ENCODE peak calls at places on chromosomes 11 and 22, in six cellular contexts. C is CD8-positive, alpha-beta T cell; J is fibroblast of lung; G is heart left ventricle; A is AG10803; P is fibroblast of pulmonary artery. R is an unnamed sample.

GRCh38 chr11:19679952-19680823 is 32.4 kb upstream of the NAV2 start:
- DNase-seq in J (peak; percentile 98), P (peak; percentile 97), C (no peak), A (peak; percentile 96), G (peak; percentile 85), R (peak; percentile 98)

GRCh38 chr11:99803501-99803900 is 782.8 kb downstream of the CNTN5 start:
- DNase-seq in G (no peak), C (no peak), A (no peak), P (no peak), J (no peak), R (no peak)

GRCh38 chr11:64384981-64385952 is 26.3 kb downstream of the RPS6KA4 start:
- DNase-seq in G (no peak), A (no peak), P (no peak), C (no peak), J (no peak), R (no peak)

GRCh38 chr22:39449708-39450107 is 7.1 kb upstream of the MGAT3 start:
- DNase-seq in G (no peak), J (no peak), C (no peak), A (no peak), P (no peak), R (no peak)

GRCh38 chr11:30967579-30967978 is 381.4 kb upstream of the MPPED2 start:
- DNase-seq in G (no peak), P (no peak), A (no peak), C (no peak), J (no peak), R (no peak)

GRCh38 chr22:39946571-39947407 is 13.4 kb upstream of the TMA7B start:
- DNase-seq in P (no peak), G (no peak), J (no peak), A (no peak), C (no peak), R (no peak)

GRCh38 chr11:106961518-106961917 is 56.8 kb downstream of the GUCY1A2 start:
- DNase-seq in C (no peak), G (no peak), J (peak; percentile 94), A (peak; percentile 96), P (peak; percentile 95), R (peak; percentile 94)

GRCh38 chr11:75420224-75421034 is 12.6 kb downstream of the KLHL35 start:
- DNase-seq in A (no peak), G (no peak), P (no peak), C (no peak), J (no peak), R (no peak)

GRCh38 chr22:37021710-37022482 is 2.4 kb downstream of the MPST start:
- DNase-seq in J (peak; percentile 25), G (peak; percentile 57), P (peak; percentile 50), A (peak; percentile 42), C (peak; percentile 52), R (peak; percentile 18)

GRCh38 chr22:22823126-22823804 is 64.4 kb upstream of the IGLL5 start:
- DNase-seq in J (no peak), G (no peak), A (no peak), P (no peak), C (no peak), R (no peak)

GRCh38 chr11:11510939-11511338 is 110.9 kb downstream of the GALNT18 start:
- DNase-seq in J (peak; percentile 63), C (no peak), P (no peak), G (peak; percentile 55), A (no peak), R (peak; percentile 41)

GRCh38 chr11:68463714-68464113 is 3.2 kb downstream of the PPP6R3 start:
- DNase-seq in C (no peak), P (no peak), A (no peak), G (no peak), J (no peak), R (no peak)

GRCh38 chr11:3613998-3614741 is 27.6 kb downstream of the ART5 start:
- DNase-seq in P (no peak), A (no peak), J (no peak), C (no peak), G (no peak), R (no peak)

GRCh38 chr11:3840870-3841425 is at the start of gene RHOG:
- DNase-seq in P (peak; percentile 86), G (peak; percentile 90), A (peak; percentile 83), C (peak; percentile 68), J (peak; percentile 76), R (peak; percentile 83)

GRCh38 chr11:111512296-111513239 is at the start of gene BTG4:
- DNase-seq in P (no peak), G (peak; percentile 24), A (peak; percentile 26), C (peak; percentile 14), J (peak; percentile 36), R (no peak)

GRCh38 chr22:20092477-20092854 is 12.4 kb downstream of the DGCR8 start:
- DNase-seq in G (peak; percentile 17), P (no peak), C (no peak), A (no peak), J (no peak), R (no peak)

GRCh38 chr11:17263803-17264202 is 12.7 kb upstream of the NUCB2 start:
- DNase-seq in A (peak; percentile 17), G (no peak), J (peak; percentile 69), C (no peak), P (peak; percentile 35), R (peak; percentile 34)

DNA sequence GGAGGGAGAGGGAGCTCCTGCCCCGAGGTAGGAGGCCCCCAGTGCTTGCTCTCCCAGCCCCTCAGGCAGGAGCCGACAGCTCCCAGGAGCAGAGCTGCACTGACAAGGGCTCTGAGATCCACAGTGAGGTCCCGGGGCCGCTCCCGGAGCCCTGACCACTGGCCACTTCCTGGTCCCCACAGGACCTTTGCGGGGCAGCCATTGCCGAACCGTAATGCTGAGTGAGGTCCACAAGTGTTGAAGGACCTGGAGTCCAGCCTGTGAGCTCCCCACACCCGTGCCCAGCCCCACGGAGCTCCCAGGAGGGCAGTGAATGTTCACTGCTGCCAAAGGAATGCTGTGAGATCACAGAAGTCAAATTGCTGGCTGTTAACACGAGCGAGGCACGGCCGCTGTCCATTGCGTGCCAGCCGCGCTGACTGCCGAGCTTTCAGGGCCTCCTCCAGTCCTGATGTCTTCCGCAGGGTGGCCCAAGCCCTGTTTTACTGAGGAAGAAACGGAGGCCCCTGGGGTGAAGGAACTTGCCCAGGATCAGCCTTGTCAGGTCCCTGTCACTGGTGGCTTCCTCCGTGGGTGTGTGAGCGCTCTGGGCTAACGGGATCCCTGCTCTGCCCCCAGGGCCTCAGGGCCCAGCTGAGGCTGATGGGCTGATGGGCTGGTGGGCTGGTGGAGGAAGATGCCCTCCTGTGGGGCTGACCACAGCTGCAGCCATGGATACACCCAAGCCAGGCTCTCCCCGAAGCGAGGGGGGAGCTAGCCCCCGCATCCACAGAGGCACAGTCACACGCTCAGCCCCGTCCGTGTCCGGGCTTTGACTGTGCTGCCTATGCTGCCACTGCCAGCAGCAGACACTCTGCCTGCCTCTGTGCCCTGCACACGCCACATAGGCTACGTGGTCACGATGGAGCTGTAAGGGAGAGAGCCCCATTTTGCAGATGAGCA is 70.8 kb downstream of the WNT7B start:
- DNase-seq in J (peak; percentile 72), C (no peak), G (peak; percentile 65), P (peak; percentile 64), A (peak; percentile 81), R (peak; percentile 43)
- H3K4me3 ChIP-seq in J (no peak overlapping the region), C (no peak overlapping the region), G (no peak overlapping the region), P (no peak overlapping the region), A (no peak overlapping the region), R (no peak overlapping the region)

DNA sequence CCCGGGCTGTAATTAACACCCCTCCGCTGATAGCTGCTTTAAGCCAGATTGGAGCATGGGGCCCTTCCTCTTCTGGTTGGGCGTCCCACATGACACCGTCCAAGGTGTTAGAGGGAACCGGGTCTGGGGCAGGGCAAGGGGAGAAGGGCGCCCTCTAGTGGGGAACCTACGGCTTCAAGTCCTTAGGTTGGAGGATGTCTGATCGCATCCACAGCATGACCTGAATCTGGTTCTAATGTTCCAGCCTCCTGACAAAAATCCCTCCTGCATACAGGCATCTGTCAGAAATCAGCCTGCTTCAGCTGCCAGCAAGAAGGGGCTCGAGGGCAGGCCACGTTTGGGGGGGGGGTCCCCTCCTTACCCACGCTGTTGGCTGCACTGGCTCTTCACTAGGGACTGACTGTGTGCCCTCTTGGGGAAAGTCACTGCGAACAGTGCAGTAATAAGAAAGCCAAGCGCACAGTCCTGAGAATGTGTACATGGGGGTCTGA is 94.2 kb upstream of the TBCEL start:
- DNase-seq in C (peak; percentile 40), G (peak; percentile 44), J (peak; percentile 28), P (peak; percentile 46), A (peak; percentile 28), R (peak; percentile 8)
- TF ChIP-seq CTCF in C (peak; percentile 47), G (peak; percentile 42), J (peak; percentile 66), P (peak; percentile 54), A (peak; percentile 62), R (peak; percentile 72)

DNA sequence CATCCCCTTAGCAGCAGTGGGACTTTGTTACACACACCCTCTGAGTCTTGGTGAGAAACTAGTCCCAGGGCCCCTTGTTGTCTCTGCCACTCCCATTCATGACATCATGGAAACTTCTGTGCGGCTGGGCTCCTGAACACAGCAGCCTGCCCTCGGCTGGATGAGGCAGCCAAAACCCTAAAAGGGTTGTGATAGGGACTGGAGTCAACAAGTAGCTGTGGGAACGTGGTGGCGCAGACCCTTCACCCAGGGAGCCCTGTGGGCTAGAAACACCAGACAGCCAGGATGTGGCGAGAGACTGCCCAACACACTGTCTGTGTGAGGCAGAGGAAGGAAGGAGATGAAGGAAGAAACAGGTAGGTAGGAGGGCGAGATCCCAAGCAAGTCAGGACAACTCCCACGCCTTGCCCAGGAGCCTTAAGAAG is 3.9 kb downstream of the CD3D start:
- DNase-seq in C (peak; percentile 92), J (no peak), P (peak; percentile 21), A (no peak), G (peak; percentile 31), R (no peak)
- H3K4me3 ChIP-seq in C (peak overlapping the region; percentile 92), J (no peak overlapping the region), P (no peak overlapping the region), A (no peak overlapping the region), G (no peak overlapping the region), R (no peak overlapping the region)

GRCh38 chr11:10305262-10305963 is 540 bp downstream of the ADM start:
- DNase-seq in G (peak; percentile 59), J (peak; percentile 18), C (no peak), P (no peak), A (peak; percentile 25), R (peak; percentile 32)

GRCh38 chr11:10304495-10305261 is at the start of gene ADM:
- DNase-seq in G (peak; percentile 93), P (peak; percentile 94), J (peak; percentile 64), C (no peak), A (peak; percentile 96), R (peak; percentile 96)

GRCh38 chr11:10302294-10302743 is 2.6 kb upstream of the ADM start:
- DNase-seq in G (no peak), J (peak; percentile 41), P (no peak), C (no peak), A (no peak), R (peak; percentile 60)

GRCh38 chr11:10302744-10303557 is 1.9 kb upstream of the ADM start:
- DNase-seq in C (peak; percentile 77), P (peak; percentile 64), G (peak; percentile 93), J (peak; percentile 41), A (peak; percentile 86), R (peak; percentile 73)

DNA sequence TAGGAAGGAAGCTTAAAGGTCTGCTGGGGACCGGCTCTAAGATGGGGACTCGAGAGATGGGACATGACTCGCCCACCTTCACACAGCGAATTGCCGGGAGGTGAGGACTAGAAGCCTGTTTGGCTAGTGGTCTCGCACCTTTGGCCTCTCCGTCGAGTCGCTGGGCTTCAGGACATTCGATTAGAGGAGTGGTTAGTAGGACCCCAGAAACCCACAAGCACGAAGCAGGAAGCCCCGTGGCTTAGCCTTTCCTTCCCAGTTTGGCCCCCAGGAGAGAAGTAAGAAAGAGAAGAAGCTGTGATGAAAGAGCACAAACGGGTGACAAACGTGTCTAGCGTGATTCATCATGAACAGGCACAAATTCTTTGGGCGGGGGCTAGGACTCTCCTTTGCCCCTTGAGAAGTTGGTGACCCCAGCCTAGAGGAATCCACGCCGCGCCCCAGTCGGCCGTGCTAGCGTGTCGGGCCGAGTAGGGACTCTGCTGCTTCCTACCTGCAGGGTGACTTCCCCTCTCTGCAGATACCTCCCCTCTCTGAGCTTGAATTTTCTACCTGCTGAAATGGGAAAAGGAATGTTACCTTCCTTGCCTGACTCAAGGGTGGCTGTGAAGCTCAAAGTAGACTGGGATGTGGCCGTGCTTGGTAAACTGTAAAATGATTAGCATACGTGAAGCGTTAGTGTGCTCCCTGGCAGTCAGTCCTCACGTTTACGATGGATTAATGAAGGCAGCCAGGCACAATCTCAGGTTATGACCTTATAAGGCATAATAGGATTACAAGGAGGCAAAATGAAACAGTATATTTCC is 1.1 kb upstream of the ADM start:
- DNase-seq in A (peak; percentile 86), P (peak; percentile 52), C (no peak), G (peak; percentile 44), J (peak; percentile 41), R (peak; percentile 67)
- TF ChIP-seq CTCF in A (peak; percentile 15), P (no peak), C (no peak), G (no peak), J (no peak), R (no peak)

R was measured in astrocyte of the spinal cord.